ENCODE peak calls at places on chromosomes 12 and 14, in seven cellular contexts. B is ovary, C is GM12865, N is neural crest cell, F is heart right ventricle, G is H9, R is Panc1. I is an unnamed sample.
A peak's percentile ranks its signal among the peaks of the same experiment; 100 is the strongest.

GRCh38 chr14:35383569-35384385 is 20.8 kb downstream of the NFKBIA start:
- DNase-seq in B (no peak), C (no peak), N (no peak), F (no peak), G (no peak), R (no peak), I (no peak)

GRCh38 chr14:68730811-68731425 is 61.9 kb downstream of the ZFP36L1 start:
- DNase-seq in B (no peak), C (no peak), N (peak; percentile 70), F (no peak), G (peak; percentile 37), R (no peak), I (no peak)

GRCh38 chr14:99026471-99026870 is 245.5 kb downstream of the BCL11B start:
- DNase-seq in B (no peak), C (peak; percentile 41), N (no peak), F (no peak), G (no peak), R (no peak), I (no peak)

GRCh38 chr12:42482820-42483533 is 106.6 kb downstream of the PRICKLE1 start:
- DNase-seq in B (peak; percentile 80), C (peak; percentile 74), N (peak; percentile 84), F (peak; percentile 76), G (peak; percentile 86), R (no peak), I (peak; percentile 94)

GRCh38 chr12:101076940-101077351 is 133.1 kb downstream of the SLC5A8 start:
- DNase-seq in B (no peak), C (no peak), N (no peak), F (no peak), G (no peak), R (no peak), I (no peak)

GRCh38 chr12:52949413-52950331 is 754 bp downstream of the KRT18 start:
- DNase-seq in B (no peak), C (no peak), N (no peak), F (peak; percentile 27), G (peak; percentile 85), R (peak; percentile 90), I (no peak)

GRCh38 chr14:77004711-77005460 is 23.6 kb downstream of the IRF2BPL start:
- DNase-seq in B (no peak), C (no peak), N (no peak), F (no peak), G (no peak), R (no peak), I (no peak)

GRCh38 chr12:57464569-57464968 is 5.0 kb downstream of the GLI1 start:
- DNase-seq in B (no peak), C (no peak), N (no peak), F (no peak), G (peak; percentile 25), R (no peak), I (no peak)

GRCh38 chr12:44544018-44544417 is 332.1 kb downstream of the NELL2 start:
- DNase-seq in B (no peak), C (no peak), N (no peak), F (no peak), G (no peak), R (no peak), I (peak; percentile 7)

GRCh38 chr12:62191747-62192485 is 68.3 kb upstream of the USP15 start:
- DNase-seq in B (peak; percentile 19), C (no peak), N (no peak), F (no peak), G (peak; percentile 46), R (no peak), I (peak; percentile 21)

GRCh38 chr12:57744194-57744776 is 554 bp upstream of the TSPAN31 start:
- DNase-seq in B (peak; percentile 85), C (peak; percentile 75), N (peak; percentile 58), F (peak; percentile 76), G (no peak), R (peak; percentile 73), I (peak; percentile 80)

GRCh38 chr12:82818276-82819035 is 131.8 kb downstream of the TMTC2 start:
- DNase-seq in B (no peak), C (no peak), N (no peak), F (no peak), G (no peak), R (no peak), I (no peak)

GRCh38 chr12:112124918-112125249 is 476 bp upstream of the TRAFD1 start:
- DNase-seq in B (no peak), C (no peak), N (no peak), F (no peak), G (no peak), R (no peak), I (no peak)

GRCh38 chr12:108850854-108851573 is 6.4 kb downstream of the SSH1 start:
- DNase-seq in B (no peak), C (peak; percentile 85), N (no peak), F (peak; percentile 82), G (no peak), R (no peak), I (peak; percentile 78)

GRCh38 chr12:17015501-17015900 is 409.5 kb upstream of the LMO3 start:
- DNase-seq in B (no peak), C (no peak), N (no peak), F (no peak), G (no peak), R (no peak), I (no peak)

GRCh38 chr12:112107728-112108447 is 695 bp downstream of the NAA25 start:
- DNase-seq in B (no peak), C (peak; percentile 46), N (no peak), F (peak; percentile 57), G (peak; percentile 41), R (no peak), I (peak; percentile 23)

GRCh38 chr14:72479471-72479931 is 414.4 kb downstream of the DPF3 start:
- DNase-seq in B (no peak), C (peak; percentile 83), N (no peak), F (no peak), G (no peak), R (no peak), I (peak; percentile 26)

GRCh38 chr14:90398315-90398811 is 1.5 kb downstream of the CALM1 start:
- DNase-seq in B (peak; percentile 45), C (peak; percentile 62), N (peak; percentile 37), F (peak; percentile 48), G (peak; percentile 43), R (no peak), I (peak; percentile 53)

GRCh38 chr14:104106471-104106991 is 21.0 kb downstream of the ASPG start:
- DNase-seq in B (peak; percentile 16), C (no peak), N (no peak), F (no peak), G (peak; percentile 21), R (no peak), I (no peak)

GRCh38 chr14:100297320-100298300 is 8.6 kb downstream of the SLC25A29 start:
- DNase-seq in B (peak; percentile 76), C (peak; percentile 78), N (no peak), F (peak; percentile 80), G (no peak), R (no peak), I (peak; percentile 92)

GRCh38 chr12:105334568-105334967 is 4.1 kb downstream of the C12orf75 start:
- DNase-seq in B (no peak), C (no peak), N (no peak), F (no peak), G (no peak), R (no peak), I (no peak)

GRCh38 chr12:43540474-43540873 is 11.5 kb downstream of the ADAMTS20 start:
- DNase-seq in B (no peak), C (no peak), N (no peak), F (no peak), G (no peak), R (no peak), I (no peak)

GRCh38 chr14:95597784-95598204 is 62.9 kb downstream of the GLRX5 start:
- DNase-seq in B (no peak), C (peak; percentile 23), N (peak; percentile 41), F (no peak), G (peak; percentile 83), R (no peak), I (peak; percentile 43)

GRCh38 chr12:34033628-34034296 is 11.5 kb downstream of the ALG10 start:
- DNase-seq in B (no peak), C (peak; percentile 30), N (no peak), F (no peak), G (no peak), R (no peak), I (peak; percentile 3)
- TF ChIP-seq CTCF in B (no peak), C (peak; percentile 40), N (peak; percentile 85), F (peak; percentile 61), G (peak; percentile 73), R (peak; percentile 28), I (peak; percentile 12)

GRCh38 chr12:121898287-121898686 is 9.7 kb downstream of the PSMD9 start:
- DNase-seq in B (no peak), C (no peak), N (no peak), F (no peak), G (no peak), R (no peak), I (no peak)

GRCh38 chr12:121889267-121889624 is 656 bp downstream of the PSMD9 start:
- DNase-seq in B (no peak), C (no peak), N (no peak), F (no peak), G (no peak), R (no peak), I (no peak)

GRCh38 chr12:121893901-121894540 is 5.4 kb downstream of the PSMD9 start:
- DNase-seq in B (no peak), C (no peak), N (no peak), F (no peak), G (peak; percentile 66), R (no peak), I (no peak)

GRCh38 chr12:121892673-121893561 is 4.3 kb downstream of the PSMD9 start:
- DNase-seq in B (no peak), C (no peak), N (no peak), F (no peak), G (no peak), R (no peak), I (no peak)

DNA sequence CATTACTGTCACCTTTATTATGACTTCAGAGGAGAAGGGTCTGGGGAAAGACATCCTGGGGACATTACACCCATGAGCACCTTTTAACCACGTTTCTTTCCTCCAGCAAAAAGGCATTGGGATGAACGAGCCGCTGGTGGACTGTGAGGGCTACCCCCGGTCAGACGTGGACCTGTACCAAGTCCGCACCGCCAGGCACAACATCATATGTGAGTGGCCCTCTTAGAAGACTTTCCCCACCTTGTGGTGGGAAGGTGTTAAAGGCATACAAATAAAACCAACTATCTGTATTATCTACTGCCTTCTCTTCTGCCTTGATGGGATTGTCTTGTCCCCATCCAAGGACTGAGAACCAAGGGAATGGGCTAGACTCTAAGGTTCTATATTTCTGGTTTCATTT is 6.0 kb downstream of the PSMD9 start:
- DNase-seq in B (peak; percentile 47), C (peak; percentile 22), N (no peak), F (no peak), G (peak; percentile 57), R (no peak), I (no peak)
- TF ChIP-seq CTCF in B (peak; percentile 9), C (no peak), N (peak; percentile 44), F (no peak), G (peak; percentile 60), R (no peak), I (peak; percentile 8)

GRCh38 chr12:116773276-116773731 is 35.2 kb downstream of the RNFT2 start:
- DNase-seq in B (no peak), C (no peak), N (no peak), F (no peak), G (peak; percentile 55), R (no peak), I (no peak)
- TF ChIP-seq CTCF in B (no peak), C (no peak), N (no peak), F (no peak), G (peak; percentile 53), R (no peak), I (no peak)

DNA sequence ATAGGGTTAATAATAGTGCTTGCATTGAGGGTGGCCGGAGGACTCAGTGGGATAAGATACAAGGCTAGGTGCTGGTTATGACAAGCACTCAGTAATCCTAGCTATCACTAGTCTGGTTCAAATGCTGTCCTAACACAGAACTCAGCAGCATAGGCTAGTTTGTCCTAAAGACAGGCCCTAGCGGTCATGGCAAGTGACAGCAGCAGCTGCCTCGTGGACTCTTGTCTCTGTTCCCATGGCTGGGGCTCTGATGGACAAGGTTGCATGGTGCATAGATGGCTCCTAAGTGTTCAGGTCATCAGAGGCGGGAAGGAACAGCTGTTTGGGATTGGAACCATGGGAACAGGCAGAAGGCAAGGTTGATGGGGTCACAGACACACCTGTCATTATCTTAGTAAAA is 42.4 kb upstream of the IGF1 start:
- DNase-seq in B (no peak), C (peak; percentile 10), N (no peak), F (no peak), G (peak; percentile 53), R (no peak), I (no peak)
- TF ChIP-seq CTCF in B (no peak), C (no peak), N (no peak), F (no peak), G (peak; percentile 34), R (no peak), I (no peak)